ENCODE peak calls at places on chromosomes 1 and 21, in seven cellular contexts. One of them, this sample, is unnamed.

GRCh38 chr1:110262846-110263631 is 52.9 kb downstream of the KCNC4 start:
- DNase-seq in GM12892: no peak
- DNase-seq in GM12878: no peak
- DNase-seq in K562: peak
- DNase-seq in SK-N-SH: no peak
- DNase-seq in HepG2: no peak
- DNase-seq in H1: no peak
- DNase-seq in this sample: no peak

GRCh38 chr1:234781241-234782056 is 171.5 kb upstream of the IRF2BP2 start:
- DNase-seq in GM12892: no peak
- DNase-seq in GM12878: no peak
- DNase-seq in K562: peak
- DNase-seq in SK-N-SH: no peak
- DNase-seq in HepG2: peak
- DNase-seq in H1: no peak
- DNase-seq in this sample: no peak

GRCh38 chr1:75630004-75630403 is 19.1 kb upstream of the SLC44A5 start:
- DNase-seq in GM12892: no peak
- DNase-seq in GM12878: no peak
- DNase-seq in K562: no peak
- DNase-seq in SK-N-SH: no peak
- DNase-seq in HepG2: no peak
- DNase-seq in H1: peak
- DNase-seq in this sample: no peak

GRCh38 chr1:91129458-91129857 is 107.6 kb upstream of the ZNF644 start:
- DNase-seq in GM12892: no peak
- DNase-seq in GM12878: no peak
- DNase-seq in K562: no peak
- DNase-seq in SK-N-SH: no peak
- DNase-seq in HepG2: no peak
- DNase-seq in H1: no peak
- DNase-seq in this sample: no peak

GRCh38 chr1:203054184-203054583 is 27.9 kb downstream of the PPFIA4 start:
- DNase-seq in GM12892: no peak
- DNase-seq in GM12878: no peak
- DNase-seq in K562: no peak
- DNase-seq in SK-N-SH: no peak
- DNase-seq in HepG2: no peak
- DNase-seq in H1: no peak
- DNase-seq in this sample: no peak

GRCh38 chr1:226223786-226224244 is 351 bp downstream of the MIXL1 start:
- DNase-seq in GM12892: peak
- DNase-seq in GM12878: no peak
- DNase-seq in K562: peak
- DNase-seq in SK-N-SH: peak
- DNase-seq in HepG2: no peak
- DNase-seq in H1: peak
- DNase-seq in this sample: peak

GRCh38 chr1:6648556-6648955 is 23.9 kb downstream of the THAP3 start:
- DNase-seq in GM12892: no peak
- DNase-seq in GM12878: no peak
- DNase-seq in K562: no peak
- DNase-seq in SK-N-SH: no peak
- DNase-seq in HepG2: no peak
- DNase-seq in H1: no peak
- DNase-seq in this sample: no peak

GRCh38 chr1:2407991-2408275 is 4.4 kb downstream of the PEX10 start:
- DNase-seq in GM12892: no peak
- DNase-seq in GM12878: no peak
- DNase-seq in K562: no peak
- DNase-seq in SK-N-SH: no peak
- DNase-seq in HepG2: no peak
- DNase-seq in H1: no peak
- DNase-seq in this sample: no peak

GRCh38 chr21:34029724-34030528 is 43.5 kb upstream of the MRPS6 start:
- DNase-seq in GM12892: peak
- DNase-seq in GM12878: peak
- DNase-seq in K562: peak
- DNase-seq in SK-N-SH: peak
- DNase-seq in HepG2: peak
- DNase-seq in H1: peak
- DNase-seq in this sample: no peak

GRCh38 chr21:29342394-29342957 is 43.8 kb downstream of the BACH1 start:
- DNase-seq in GM12892: no peak
- DNase-seq in GM12878: peak
- DNase-seq in K562: no peak
- DNase-seq in SK-N-SH: peak
- DNase-seq in HepG2: no peak
- DNase-seq in H1: no peak
- DNase-seq in this sample: no peak

GRCh38 chr1:119184972-119185371 is 44.5 kb upstream of the WARS2 start:
- DNase-seq in GM12892: no peak
- DNase-seq in GM12878: no peak
- DNase-seq in K562: no peak
- DNase-seq in SK-N-SH: no peak
- DNase-seq in HepG2: no peak
- DNase-seq in H1: no peak
- DNase-seq in this sample: no peak

GRCh38 chr1:35371506-35371905 is 103.0 kb downstream of the ZMYM4 start:
- DNase-seq in GM12892: no peak
- DNase-seq in GM12878: no peak
- DNase-seq in K562: peak
- DNase-seq in SK-N-SH: no peak
- DNase-seq in HepG2: no peak
- DNase-seq in H1: no peak
- DNase-seq in this sample: no peak

GRCh38 chr1:35367914-35368313 is 99.4 kb downstream of the ZMYM4 start:
- DNase-seq in GM12892: no peak
- DNase-seq in GM12878: no peak
- DNase-seq in K562: no peak
- DNase-seq in SK-N-SH: no peak
- DNase-seq in HepG2: no peak
- DNase-seq in H1: no peak
- DNase-seq in this sample: no peak

GRCh38 chr1:35364732-35365131 is 96.2 kb downstream of the ZMYM4 start:
- DNase-seq in GM12892: no peak
- DNase-seq in GM12878: peak
- DNase-seq in K562: no peak
- DNase-seq in SK-N-SH: no peak
- DNase-seq in HepG2: no peak
- DNase-seq in H1: no peak
- DNase-seq in this sample: no peak

DNA sequence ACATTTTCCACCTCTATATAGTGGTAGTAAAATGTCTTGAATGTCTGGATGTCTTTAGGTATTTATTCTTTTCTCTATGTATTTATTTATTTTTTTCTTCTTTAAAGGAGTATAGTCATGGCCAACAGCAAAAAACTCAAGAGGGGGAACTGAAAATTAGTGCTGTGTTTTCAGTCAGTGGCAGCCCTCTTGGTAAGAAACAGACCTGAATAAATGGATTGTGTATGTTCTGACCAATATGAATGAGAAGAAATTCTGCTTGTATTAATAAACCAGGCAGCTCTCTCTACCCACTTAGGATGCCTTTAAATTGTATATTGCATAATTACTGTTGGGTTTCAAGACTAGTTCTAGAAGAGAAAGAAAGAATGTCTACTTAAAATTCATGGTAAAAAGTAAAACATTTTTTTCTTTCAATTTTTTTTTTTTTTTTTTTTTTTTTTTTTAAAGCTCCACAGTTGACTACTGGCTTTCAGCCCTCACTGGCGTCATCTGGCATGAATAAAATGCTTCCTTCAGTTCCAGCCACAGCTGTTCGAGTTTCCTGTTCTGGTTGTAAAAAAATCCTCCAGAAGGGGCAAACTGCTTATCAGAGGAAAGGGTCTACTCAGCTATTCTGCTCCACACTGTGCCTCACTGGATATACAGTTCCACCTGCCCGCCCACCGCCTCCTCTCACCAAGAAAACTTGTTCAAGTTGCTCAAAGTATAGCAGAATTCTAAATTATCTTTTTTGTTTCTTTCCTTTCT is 101.6 kb downstream of the ZMYM4 start:
- DNase-seq in GM12892: no peak
- DNase-seq in GM12878: no peak
- DNase-seq in K562: peak
- DNase-seq in SK-N-SH: peak
- DNase-seq in HepG2: no peak
- DNase-seq in H1: no peak
- DNase-seq in this sample: no peak
- TF ChIP-seq TAF1 in GM12892: no peak
- TF ChIP-seq TAF1 in GM12878: no peak
- TF ChIP-seq TAF1 in K562: no peak
- TF ChIP-seq TAF1 in SK-N-SH: no peak
- TF ChIP-seq TAF1 in HepG2: no peak
- TF ChIP-seq TAF1 in H1: no peak
- TF ChIP-seq TAF1 in this sample: no peak

GRCh38 chr1:22592051-22592450 is 28.8 kb downstream of the EPHA8 start:
- DNase-seq in GM12892: no peak
- DNase-seq in GM12878: no peak
- DNase-seq in K562: no peak
- DNase-seq in SK-N-SH: no peak
- DNase-seq in HepG2: no peak
- DNase-seq in H1: no peak
- DNase-seq in this sample: no peak
- TF ChIP-seq TAF1 in GM12892: no peak
- TF ChIP-seq TAF1 in GM12878: no peak
- TF ChIP-seq TAF1 in K562: no peak
- TF ChIP-seq TAF1 in SK-N-SH: no peak
- TF ChIP-seq TAF1 in HepG2: no peak
- TF ChIP-seq TAF1 in H1: no peak
- TF ChIP-seq TAF1 in this sample: no peak

GRCh38 chr1:160789702-160790611 is 6.0 kb upstream of the LY9 start:
- DNase-seq in GM12892: peak
- DNase-seq in GM12878: peak
- DNase-seq in K562: no peak
- DNase-seq in SK-N-SH: no peak
- DNase-seq in HepG2: no peak
- DNase-seq in H1: no peak
- DNase-seq in this sample: no peak
- TF ChIP-seq TAF1 in GM12892: no peak
- TF ChIP-seq TAF1 in GM12878: no peak
- TF ChIP-seq TAF1 in K562: no peak
- TF ChIP-seq TAF1 in SK-N-SH: no peak
- TF ChIP-seq TAF1 in HepG2: no peak
- TF ChIP-seq TAF1 in H1: no peak
- TF ChIP-seq TAF1 in this sample: no peak

DNA sequence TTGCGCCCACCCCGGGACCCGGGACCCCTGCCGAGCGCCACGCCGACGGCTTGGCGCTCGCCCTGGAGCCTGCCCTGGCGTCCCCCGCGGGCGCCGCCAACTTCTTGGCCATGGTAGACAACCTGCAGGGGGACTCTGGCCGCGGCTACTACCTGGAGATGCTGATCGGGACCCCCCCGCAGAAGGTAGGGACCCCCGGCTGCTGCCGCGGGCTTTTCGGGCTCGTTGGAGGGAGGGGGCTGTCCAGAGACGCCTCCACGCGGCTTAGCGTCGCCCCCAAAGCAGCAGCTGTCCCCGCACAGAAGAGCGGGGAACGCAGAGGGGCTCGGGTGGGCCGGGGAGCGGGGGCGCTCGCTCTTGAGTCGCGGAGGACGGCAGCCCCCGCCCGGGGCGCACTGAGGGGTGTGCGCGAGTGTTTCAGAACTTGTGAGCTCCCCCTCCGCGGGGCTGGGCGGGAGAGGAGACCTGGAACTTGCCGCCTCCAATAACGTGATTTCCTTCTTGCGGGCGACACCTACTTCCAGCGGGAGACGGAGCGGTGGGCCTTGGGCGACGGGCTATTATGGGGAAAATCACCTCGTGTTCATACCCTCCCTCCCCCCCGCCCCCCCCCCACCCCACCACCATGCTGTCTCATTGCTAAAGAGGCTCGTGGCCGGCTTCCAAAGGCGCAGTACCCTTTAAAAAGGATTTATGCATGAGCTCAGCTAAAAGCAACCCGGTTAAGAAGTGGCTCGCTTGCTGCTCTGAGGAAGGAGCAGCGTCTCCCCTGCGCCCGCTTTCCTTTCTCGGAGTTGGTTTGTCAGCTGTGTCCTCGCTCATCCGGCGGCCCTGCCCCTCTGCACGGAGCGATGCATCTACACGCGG is 664 bp downstream of the BACE2 start:
- DNase-seq in GM12892: no peak
- DNase-seq in GM12878: no peak
- DNase-seq in K562: no peak
- DNase-seq in SK-N-SH: peak
- DNase-seq in HepG2: no peak
- DNase-seq in H1: peak
- DNase-seq in this sample: peak
- TF ChIP-seq TAF1 in GM12892: no peak
- TF ChIP-seq TAF1 in GM12878: no peak
- TF ChIP-seq TAF1 in K562: no peak
- TF ChIP-seq TAF1 in SK-N-SH: no peak
- TF ChIP-seq TAF1 in HepG2: no peak
- TF ChIP-seq TAF1 in H1: no peak
- TF ChIP-seq TAF1 in this sample: no peak

GRCh38 chr1:85091647-85092295 is 43.5 kb upstream of the MCOLN3 start:
- DNase-seq in GM12892: no peak
- DNase-seq in GM12878: no peak
- DNase-seq in K562: no peak
- DNase-seq in SK-N-SH: no peak
- DNase-seq in HepG2: no peak
- DNase-seq in H1: no peak
- DNase-seq in this sample: no peak

GRCh38 chr1:85088408-85088784 is 40.1 kb upstream of the MCOLN3 start:
- DNase-seq in GM12892: no peak
- DNase-seq in GM12878: no peak
- DNase-seq in K562: no peak
- DNase-seq in SK-N-SH: no peak
- DNase-seq in HepG2: no peak
- DNase-seq in H1: no peak
- DNase-seq in this sample: no peak

GRCh38 chr1:85090225-85090624 is 41.9 kb upstream of the MCOLN3 start:
- DNase-seq in GM12892: no peak
- DNase-seq in GM12878: no peak
- DNase-seq in K562: no peak
- DNase-seq in SK-N-SH: no peak
- DNase-seq in HepG2: no peak
- DNase-seq in H1: no peak
- DNase-seq in this sample: no peak

GRCh38 chr1:85089203-85089602 is 40.9 kb upstream of the MCOLN3 start:
- DNase-seq in GM12892: no peak
- DNase-seq in GM12878: no peak
- DNase-seq in K562: no peak
- DNase-seq in SK-N-SH: no peak
- DNase-seq in HepG2: no peak
- DNase-seq in H1: no peak
- DNase-seq in this sample: no peak

GRCh38 chr1:85093644-85094043 is 45.3 kb upstream of the MCOLN3 start:
- DNase-seq in GM12892: no peak
- DNase-seq in GM12878: no peak
- DNase-seq in K562: no peak
- DNase-seq in SK-N-SH: no peak
- DNase-seq in HepG2: no peak
- DNase-seq in H1: no peak
- DNase-seq in this sample: no peak
- TF ChIP-seq TAF1 in GM12892: no peak
- TF ChIP-seq TAF1 in GM12878: no peak
- TF ChIP-seq TAF1 in K562: no peak
- TF ChIP-seq TAF1 in SK-N-SH: no peak
- TF ChIP-seq TAF1 in HepG2: no peak
- TF ChIP-seq TAF1 in H1: no peak
- TF ChIP-seq TAF1 in this sample: no peak

GRCh38 chr1:171715813-171716251 is 26.0 kb downstream of the VAMP4 start:
- DNase-seq in GM12892: no peak
- DNase-seq in GM12878: no peak
- DNase-seq in K562: no peak
- DNase-seq in SK-N-SH: no peak
- DNase-seq in HepG2: peak
- DNase-seq in H1: no peak
- DNase-seq in this sample: no peak
- TF ChIP-seq TAF1 in GM12892: no peak
- TF ChIP-seq TAF1 in GM12878: no peak
- TF ChIP-seq TAF1 in K562: no peak
- TF ChIP-seq TAF1 in SK-N-SH: no peak
- TF ChIP-seq TAF1 in HepG2: no peak
- TF ChIP-seq TAF1 in H1: no peak
- TF ChIP-seq TAF1 in this sample: no peak

This sample was measured in GM12891.